ENCODE peak calls at places on chromosomes 7 and 10, in eight cellular contexts. Y is NCI-H2081 treated with DMSO at 0.1 percent for 48 hours; Z is skeletal muscle cell; M is activated CD8-positive, alpha-beta T cell treated with anti-CD3 and anti-CD28 coated beads for 36 hours; A is Daoy; X is H9; J is effector memory CD8-positive, alpha-beta T cell; R is stimulated activated CD8-positive, alpha-beta memory T cell treated with anti-CD3 and anti-CD28 coated beads, Interleukin-7, amount 100 ng/mL, for 48 hours. N is an unnamed sample.

GRCh38 chr7:37211097-37211496 is 237.6 kb downstream of the ELMO1 start:
- DNase-seq in J (no peak), M (no peak), X (no peak), R (no peak), A (peak), Y (no peak), Z (peak), N (peak)

GRCh38 chr10:4068255-4069028 is 283.4 kb upstream of the KLF6 start:
- DNase-seq in A (peak), J (no peak), Z (no peak), R (no peak), Y (no peak), M (no peak), X (no peak), N (no peak)

GRCh38 chr10:42984761-42985325 is 92.0 kb upstream of the RET start:
- DNase-seq in Y (no peak), X (peak), J (no peak), M (no peak), R (no peak), Z (no peak), A (no peak), N (no peak)

GRCh38 chr7:137801003-137801402 is 45.8 kb downstream of the DGKI start:
- DNase-seq in Z (no peak), R (no peak), Y (no peak), M (no peak), A (peak), J (no peak), X (no peak), N (no peak)

GRCh38 chr7:129401228-129401967 is 32.8 kb upstream of the STRIP2 start:
- DNase-seq in R (no peak), Z (no peak), Y (no peak), M (no peak), J (no peak), A (peak), X (no peak), N (no peak)

GRCh38 chr10:119090026-119090808 is 9.6 kb upstream of the EIF3A start:
- DNase-seq in Z (no peak), Y (no peak), M (peak), X (no peak), J (peak), R (no peak), A (peak), N (no peak)

GRCh38 chr7:66352071-66352470 is 146.9 kb downstream of the TPST1 start:
- DNase-seq in J (no peak), Z (no peak), X (peak), A (peak), Y (no peak), M (no peak), R (no peak), N (no peak)

GRCh38 chr10:95864906-95865813 is 42.6 kb upstream of the CC2D2B start:
- DNase-seq in Z (peak), A (peak), R (no peak), M (peak), Y (no peak), X (peak), J (peak), N (peak)

GRCh38 chr7:72751978-72752377 is 76.0 kb downstream of the TYW1B start:
- DNase-seq in X (peak), R (no peak), A (no peak), J (no peak), Y (no peak), M (no peak), Z (no peak), N (no peak)

GRCh38 chr10:127157506-127158205 is 38.7 kb downstream of the INSYN2A start:
- DNase-seq in R (no peak), Y (no peak), M (no peak), X (no peak), J (no peak), A (no peak), Z (no peak), N (no peak)

GRCh38 chr7:33722383-33723096 is 182.8 kb upstream of the BMPER start:
- DNase-seq in R (no peak), Z (peak), X (peak), J (no peak), A (peak), M (no peak), Y (no peak), N (no peak)

GRCh38 chr10:22737587-22737986 is 23.2 kb upstream of the PIP4K2A start:
- DNase-seq in R (no peak), X (no peak), Z (peak), J (no peak), A (peak), Y (no peak), M (no peak), N (no peak)

GRCh38 chr7:197413-198335 is 5.3 kb downstream of the FAM20C start:
- DNase-seq in Y (no peak), M (no peak), X (no peak), A (no peak), Z (no peak), J (no peak), R (no peak), N (no peak)

GRCh38 chr10:67780759-67781538 is 57.0 kb downstream of the DNAJC12 start:
- DNase-seq in X (no peak), Z (no peak), R (no peak), J (no peak), A (no peak), Y (no peak), M (no peak), N (no peak)

GRCh38 chr7:132782777-132783633 is 206.7 kb upstream of the PLXNA4 start:
- DNase-seq in R (no peak), M (no peak), Z (peak), X (no peak), Y (no peak), J (no peak), A (no peak), N (no peak)

GRCh38 chr7:69502358-69502757 is 95.9 kb upstream of the AUTS2 start:
- DNase-seq in R (no peak), X (no peak), M (no peak), Y (no peak), Z (no peak), A (peak), J (no peak), N (no peak)

GRCh38 chr7:73364006-73364728 is 36.2 kb downstream of the FKBP6 start:
- DNase-seq in A (no peak), M (no peak), R (no peak), X (no peak), Z (no peak), Y (no peak), J (no peak), N (no peak)

N was measured in Peyer's patch.